ENCODE peak calls at places on chromosome 3, in nine cellular contexts. Z is T-helper 9 cell; A is LoVo; B is effector memory CD8-positive, alpha-beta T cell; X is activated naive CD8-positive, alpha-beta T cell treated with anti-CD3 and anti-CD28 coated beads, Interleukin-2, amount 50 U/mL, for 16 hours; S is erythroblast; L is nephron progenitor cell; J is endothelial cell of umbilical vein; T is cardiac fibroblast. O is an unnamed sample.

GRCh38 chr3:177199206-177199765 is 2.0 kb upstream of the TBL1XR1 start:
- DNase-seq in Z (no peak), A (no peak), B (peak), X (no peak), S (no peak), L (no peak), J (no peak), T (no peak), O (no peak)

GRCh38 chr3:171163724-171164465 is 137.4 kb upstream of the SLC2A2 start:
- DNase-seq in Z (no peak), A (no peak), B (no peak), X (no peak), S (no peak), L (no peak), J (no peak), T (no peak), O (no peak)

GRCh38 chr3:64730651-64731050 is 42.9 kb upstream of the ADAMTS9 start:
- DNase-seq in Z (no peak), A (no peak), B (no peak), X (no peak), S (no peak), L (no peak), J (no peak), T (no peak), O (no peak)

GRCh38 chr3:43907508-43907858 is 216.7 kb downstream of the ABHD5 start:
- DNase-seq in Z (no peak), A (no peak), B (no peak), X (no peak), S (no peak), L (no peak), J (no peak), T (no peak), O (no peak)

GRCh38 chr3:111808439-111808838 is 50.6 kb upstream of the PHLDB2 start:
- DNase-seq in Z (no peak), A (peak), B (no peak), X (no peak), S (no peak), L (no peak), J (no peak), T (peak), O (peak)

GRCh38 chr3:33001889-33002288 is 50.4 kb downstream of the CCR4 start:
- DNase-seq in Z (no peak), A (no peak), B (no peak), X (no peak), S (no peak), L (no peak), J (no peak), T (peak), O (no peak)

GRCh38 chr3:123096701-123097100 is 29.9 kb downstream of the PDIA5 start:
- DNase-seq in Z (no peak), A (no peak), B (no peak), X (no peak), S (no peak), L (no peak), J (no peak), T (peak), O (no peak)

GRCh38 chr3:66428733-66429132 is 72.1 kb downstream of the LRIG1 start:
- DNase-seq in Z (no peak), A (peak), B (no peak), X (no peak), S (no peak), L (peak), J (peak), T (peak), O (no peak)

GRCh38 chr3:177931346-177931745 is 604.9 kb upstream of the KCNMB2 start:
- DNase-seq in Z (no peak), A (no peak), B (no peak), X (no peak), S (no peak), L (no peak), J (no peak), T (peak), O (no peak)

GRCh38 chr3:120275553-120276092 is 9.4 kb downstream of the GPR156 start:
- DNase-seq in Z (no peak), A (no peak), B (no peak), X (no peak), S (no peak), L (no peak), J (no peak), T (no peak), O (no peak)

GRCh38 chr3:76362643-76363042 is 577.3 kb upstream of the ZNF717 start:
- DNase-seq in Z (no peak), A (no peak), B (no peak), X (no peak), S (no peak), L (no peak), J (no peak), T (no peak), O (no peak)

GRCh38 chr3:89173546-89173945 is 66.1 kb downstream of the EPHA3 start:
- DNase-seq in Z (no peak), A (no peak), B (no peak), X (no peak), S (no peak), L (no peak), J (no peak), T (peak), O (no peak)

GRCh38 chr3:43123895-43124294 is 18.0 kb upstream of the POMGNT2 start:
- DNase-seq in Z (no peak), A (no peak), B (no peak), X (no peak), S (no peak), L (no peak), J (no peak), T (no peak), O (no peak)

GRCh38 chr3:87426916-87427315 is 150.5 kb upstream of the POU1F1 start:
- DNase-seq in Z (no peak), A (no peak), B (no peak), X (no peak), S (no peak), L (no peak), J (peak), T (peak), O (no peak)

GRCh38 chr3:194488007-194488742 is 1.4 kb upstream of the ATP13A3 start:
- DNase-seq in Z (no peak), A (peak), B (no peak), X (no peak), S (peak), L (no peak), J (no peak), T (peak), O (no peak)

GRCh38 chr3:41853495-41853894 is 108.4 kb downstream of the ULK4 start:
- DNase-seq in Z (no peak), A (no peak), B (no peak), X (no peak), S (no peak), L (no peak), J (no peak), T (peak), O (no peak)

GRCh38 chr3:133532951-133533350 is 40.5 kb upstream of the CDV3 start:
- DNase-seq in Z (no peak), A (no peak), B (no peak), X (no peak), S (no peak), L (no peak), J (no peak), T (no peak), O (no peak)

GRCh38 chr3:98755601-98756000 is 7.5 kb upstream of the ST3GAL6 start:
- DNase-seq in Z (no peak), A (no peak), B (no peak), X (no peak), S (no peak), L (no peak), J (no peak), T (no peak), O (no peak)

GRCh38 chr3:107985496-107985895 is 105.3 kb downstream of the CD47 start:
- DNase-seq in Z (no peak), A (no peak), B (no peak), X (no peak), S (no peak), L (no peak), J (no peak), T (peak), O (no peak)

GRCh38 chr3:189914799-189915198 is 205.9 kb downstream of the P3H2 start:
- DNase-seq in Z (no peak), A (peak), B (no peak), X (no peak), S (no peak), L (no peak), J (peak), T (peak), O (no peak)

GRCh38 chr3:99901200-99901926 is 83.7 kb downstream of the CMSS1 start:
- DNase-seq in Z (no peak), A (peak), B (no peak), X (no peak), S (no peak), L (no peak), J (peak), T (peak), O (peak)

GRCh38 chr3:2958553-2958952 is 151.6 kb downstream of the IL5RA start:
- DNase-seq in Z (no peak), A (no peak), B (no peak), X (no peak), S (no peak), L (no peak), J (no peak), T (no peak), O (no peak)

GRCh38 chr3:140816372-140816771 is 125.3 kb upstream of the SLC25A36 start:
- DNase-seq in Z (no peak), A (no peak), B (no peak), X (no peak), S (no peak), L (no peak), J (no peak), T (no peak), O (no peak)

GRCh38 chr3:24123596-24123995 is 178.5 kb downstream of the NR1D2 start:
- DNase-seq in Z (no peak), A (no peak), B (no peak), X (no peak), S (no peak), L (no peak), J (no peak), T (peak), O (no peak)

GRCh38 chr3:38985981-38986380 is 65.8 kb downstream of the SCN11A start:
- DNase-seq in Z (no peak), A (no peak), B (no peak), X (no peak), S (no peak), L (no peak), J (no peak), T (peak), O (no peak)

GRCh38 chr3:13525827-13526625 is 22.9 kb upstream of the FBLN2 start:
- DNase-seq in Z (no peak), A (no peak), B (no peak), X (no peak), S (no peak), L (no peak), J (no peak), T (no peak), O (no peak)